ENCODE peak calls at places on chromosomes 12 and 14, in four cellular contexts. U is ecto neural progenitor cell, Y is psoas muscle, B is mucosa of descending colon. V is an unnamed sample.

GRCh38 chr12:14696265-14696741 is at the start of gene GUCY2C:
- DNase-seq in U (no peak), Y (no peak), B (peak), V (no peak)

GRCh38 chr12:102474438-102475064 is 5.8 kb downstream of the IGF1 start:
- DNase-seq in U (no peak), Y (no peak), B (no peak), V (no peak)

GRCh38 chr12:57250541-57250940 is 446 bp downstream of the STAC3 start:
- DNase-seq in U (no peak), Y (peak), B (no peak), V (no peak)

GRCh38 chr12:51948066-51948465 is 3.4 kb upstream of the ACVR1B start:
- DNase-seq in U (peak), Y (no peak), B (no peak), V (no peak)

GRCh38 chr14:64580451-64580850 is 30.7 kb downstream of the PPP1R36 start:
- DNase-seq in U (no peak), Y (no peak), B (no peak), V (no peak)

GRCh38 chr12:76266797-76267196 is 81.4 kb downstream of the BBS10 start:
- DNase-seq in U (no peak), Y (peak), B (no peak), V (no peak)

GRCh38 chr14:95835331-95835730 is 41.3 kb upstream of the TUNAR start:
- DNase-seq in U (peak), Y (no peak), B (no peak), V (peak)

GRCh38 chr12:41531147-41531829 is 343.2 kb downstream of the PDZRN4 start:
- DNase-seq in U (no peak), Y (peak), B (peak), V (no peak)

GRCh38 chr14:95547272-95547625 is 12.4 kb downstream of the GLRX5 start:
- DNase-seq in U (no peak), Y (no peak), B (no peak), V (no peak)

GRCh38 chr12:121608301-121608700 is 18.0 kb upstream of the ORAI1 start:
- DNase-seq in U (no peak), Y (no peak), B (no peak), V (no peak)

GRCh38 chr12:130290114-130290513 is 47.6 kb upstream of the PIWIL1 start:
- DNase-seq in U (no peak), Y (no peak), B (no peak), V (no peak)

GRCh38 chr12:34126239-34126641 is 103.9 kb downstream of the ALG10 start:
- DNase-seq in U (no peak), Y (no peak), B (no peak), V (no peak)

GRCh38 chr12:96585977-96586376 is 96.6 kb downstream of the CFAP54 start:
- DNase-seq in U (no peak), Y (no peak), B (no peak), V (no peak)

GRCh38 chr12:52946797-52947547 is 1.9 kb upstream of the KRT18 start:
- DNase-seq in U (peak), Y (no peak), B (no peak), V (no peak)

GRCh38 chr14:104521816-104522745 is 57.5 kb upstream of the C14orf180 start:
- DNase-seq in U (no peak), Y (no peak), B (no peak), V (peak)

GRCh38 chr14:61562321-61563161 is 132.8 kb upstream of the HIF1A start:
- DNase-seq in U (no peak), Y (no peak), B (no peak), V (no peak)

GRCh38 chr14:70642313-70643235 is 858 bp downstream of the TTC9 start:
- DNase-seq in U (peak), Y (no peak), B (no peak), V (no peak)

GRCh38 chr12:100026241-100026640 is 41.5 kb upstream of the ANKS1B start:
- DNase-seq in U (no peak), Y (no peak), B (no peak), V (no peak)

GRCh38 chr12:78864483-78865296 is at the start of gene SYT1:
- DNase-seq in U (peak), Y (peak), B (peak), V (no peak)

GRCh38 chr12:12432373-12432772 is 75.5 kb downstream of the BORCS5 start:
- DNase-seq in U (no peak), Y (no peak), B (peak), V (no peak)

GRCh38 chr14:100988411-100988900 is 84.9 kb upstream of the RTL1 start:
- DNase-seq in U (no peak), Y (no peak), B (no peak), V (no peak)

GRCh38 chr12:110658882-110659281 is 30.0 kb downstream of the HVCN1 start:
- DNase-seq in U (no peak), Y (no peak), B (no peak), V (no peak)

GRCh38 chr12:45757172-45757571 is 27.7 kb downstream of the ARID2 start:
- DNase-seq in U (no peak), Y (no peak), B (no peak), V (no peak)

GRCh38 chr12:115412821-115413220 is 728.8 kb upstream of the TBX3 start:
- DNase-seq in U (no peak), Y (no peak), B (no peak), V (no peak)

GRCh38 chr12:120350576-120351350 is 18.2 kb downstream of the MSI1 start:
- DNase-seq in U (no peak), Y (no peak), B (no peak), V (no peak)

GRCh38 chr14:96626916-96627315 is 124.7 kb downstream of the PAPOLA start:
- DNase-seq in U (peak), Y (peak), B (no peak), V (peak)

GRCh38 chr14:85142982-85143381 is 387.0 kb upstream of the FLRT2 start:
- DNase-seq in U (no peak), Y (no peak), B (no peak), V (no peak)